ENCODE peak calls at places on chromosomes 11 and 22, in six cellular contexts. One of them, this sample, is unnamed. For H3K4me1, the result is how much of the 10 kb centered on the place peaks cover.

GRCh38 chr22:25900880-25901279 is 158.9 kb downstream of the MYO18B start:
- DNase-seq in cardiac muscle cell: no peak
- DNase-seq in colonic mucosa: no peak
- DNase-seq in right cardiac atrium: no peak
- DNase-seq in upper lobe of right lung: no peak
- DNase-seq in OCI-LY7: no peak
- DNase-seq in this sample: no peak

GRCh38 chr11:67519726-67520125 is 3.5 kb downstream of the CABP2 start:
- DNase-seq in right cardiac atrium: no peak
- DNase-seq in OCI-LY7: no peak
- DNase-seq in upper lobe of right lung: no peak
- DNase-seq in cardiac muscle cell: no peak
- DNase-seq in colonic mucosa: no peak
- DNase-seq in this sample: peak

GRCh38 chr22:21865041-21865440 is 2.4 kb downstream of the MAPK1 start:
- DNase-seq in cardiac muscle cell: peak
- DNase-seq in colonic mucosa: peak
- DNase-seq in OCI-LY7: no peak
- DNase-seq in upper lobe of right lung: no peak
- DNase-seq in right cardiac atrium: peak
- DNase-seq in this sample: no peak

GRCh38 chr11:58392741-58393140 is 13.9 kb downstream of the OR5B3 start:
- DNase-seq in OCI-LY7: no peak
- DNase-seq in upper lobe of right lung: no peak
- DNase-seq in colonic mucosa: no peak
- DNase-seq in right cardiac atrium: no peak
- DNase-seq in cardiac muscle cell: no peak
- DNase-seq in this sample: no peak

GRCh38 chr22:39416319-39416718 is 16.7 kb downstream of the TAB1 start:
- DNase-seq in upper lobe of right lung: no peak
- DNase-seq in right cardiac atrium: no peak
- DNase-seq in colonic mucosa: no peak
- DNase-seq in OCI-LY7: no peak
- DNase-seq in cardiac muscle cell: no peak
- DNase-seq in this sample: peak

GRCh38 chr11:96230686-96231085 is 112.3 kb downstream of the MAML2 start:
- DNase-seq in right cardiac atrium: no peak
- DNase-seq in colonic mucosa: no peak
- DNase-seq in cardiac muscle cell: no peak
- DNase-seq in upper lobe of right lung: no peak
- DNase-seq in OCI-LY7: no peak
- DNase-seq in this sample: no peak

GRCh38 chr22:35514366-35514765 is 26.3 kb upstream of the RASD2 start:
- DNase-seq in colonic mucosa: no peak
- DNase-seq in upper lobe of right lung: no peak
- DNase-seq in cardiac muscle cell: no peak
- DNase-seq in OCI-LY7: no peak
- DNase-seq in right cardiac atrium: no peak
- DNase-seq in this sample: no peak

GRCh38 chr22:26648761-26649363 is 8.5 kb upstream of the MIAT start:
- DNase-seq in OCI-LY7: no peak
- DNase-seq in cardiac muscle cell: no peak
- DNase-seq in right cardiac atrium: no peak
- DNase-seq in upper lobe of right lung: no peak
- DNase-seq in colonic mucosa: no peak
- DNase-seq in this sample: no peak

GRCh38 chr11:120501440-120501839 is 10.1 kb upstream of the GRIK4 start:
- DNase-seq in OCI-LY7: no peak
- DNase-seq in upper lobe of right lung: no peak
- DNase-seq in right cardiac atrium: no peak
- DNase-seq in cardiac muscle cell: no peak
- DNase-seq in colonic mucosa: no peak
- DNase-seq in this sample: no peak

GRCh38 chr11:44006882-44007495 is 40.8 kb upstream of the ACCSL start:
- DNase-seq in colonic mucosa: peak
- DNase-seq in cardiac muscle cell: peak
- DNase-seq in right cardiac atrium: peak
- DNase-seq in OCI-LY7: no peak
- DNase-seq in upper lobe of right lung: no peak
- DNase-seq in this sample: no peak

GRCh38 chr11:111938687-111939160 is 1.6 kb downstream of the DIXDC1 start:
- DNase-seq in colonic mucosa: no peak
- DNase-seq in upper lobe of right lung: no peak
- DNase-seq in right cardiac atrium: no peak
- DNase-seq in cardiac muscle cell: no peak
- DNase-seq in OCI-LY7: peak
- DNase-seq in this sample: no peak

GRCh38 chr11:416051-416756 is 1.4 kb upstream of the SIGIRR start:
- DNase-seq in OCI-LY7: no peak
- DNase-seq in upper lobe of right lung: no peak
- DNase-seq in cardiac muscle cell: no peak
- DNase-seq in right cardiac atrium: peak
- DNase-seq in colonic mucosa: no peak
- DNase-seq in this sample: no peak

GRCh38 chr22:20106849-20107237 is 9.1 kb upstream of the RANBP1 start:
- DNase-seq in cardiac muscle cell: no peak
- DNase-seq in right cardiac atrium: peak
- DNase-seq in upper lobe of right lung: no peak
- DNase-seq in OCI-LY7: no peak
- DNase-seq in colonic mucosa: no peak
- DNase-seq in this sample: peak

GRCh38 chr11:22130462-22131053 is 62.3 kb upstream of the ANO5 start:
- DNase-seq in upper lobe of right lung: no peak
- DNase-seq in cardiac muscle cell: peak
- DNase-seq in OCI-LY7: peak
- DNase-seq in colonic mucosa: no peak
- DNase-seq in right cardiac atrium: no peak
- DNase-seq in this sample: no peak

GRCh38 chr11:22177186-22177585 is 15.7 kb upstream of the ANO5 start:
- DNase-seq in cardiac muscle cell: no peak
- DNase-seq in right cardiac atrium: no peak
- DNase-seq in colonic mucosa: no peak
- DNase-seq in upper lobe of right lung: no peak
- DNase-seq in OCI-LY7: no peak
- DNase-seq in this sample: no peak

GRCh38 chr11:129973068-129973467 is 29.6 kb downstream of the PRDM10 start:
- DNase-seq in colonic mucosa: no peak
- DNase-seq in right cardiac atrium: no peak
- DNase-seq in upper lobe of right lung: no peak
- DNase-seq in OCI-LY7: peak
- DNase-seq in cardiac muscle cell: no peak
- DNase-seq in this sample: no peak

GRCh38 chr22:42757475-42757874 is 36.8 kb upstream of the A4GALT start:
- DNase-seq in right cardiac atrium: no peak
- DNase-seq in upper lobe of right lung: no peak
- DNase-seq in OCI-LY7: no peak
- DNase-seq in cardiac muscle cell: no peak
- DNase-seq in colonic mucosa: no peak
- DNase-seq in this sample: no peak

GRCh38 chr11:8111636-8112035 is 30.6 kb downstream of the TUB start:
- DNase-seq in OCI-LY7: no peak
- DNase-seq in colonic mucosa: no peak
- DNase-seq in right cardiac atrium: no peak
- DNase-seq in upper lobe of right lung: no peak
- DNase-seq in cardiac muscle cell: no peak
- DNase-seq in this sample: peak

GRCh38 chr11:111510311-111510710 is 1.9 kb downstream of the BTG4 start:
- DNase-seq in OCI-LY7: no peak
- DNase-seq in colonic mucosa: no peak
- DNase-seq in cardiac muscle cell: no peak
- DNase-seq in right cardiac atrium: no peak
- DNase-seq in upper lobe of right lung: no peak
- DNase-seq in this sample: no peak

GRCh38 chr22:48379371-48379770 is 1448.3 kb downstream of the BRD1 start:
- DNase-seq in right cardiac atrium: no peak
- DNase-seq in OCI-LY7: no peak
- DNase-seq in colonic mucosa: no peak
- DNase-seq in upper lobe of right lung: peak
- DNase-seq in cardiac muscle cell: no peak
- DNase-seq in this sample: no peak

GRCh38 chr11:16359369-16359768 is 3.0 kb upstream of the SOX6 start:
- DNase-seq in cardiac muscle cell: no peak
- DNase-seq in OCI-LY7: no peak
- DNase-seq in colonic mucosa: no peak
- DNase-seq in right cardiac atrium: no peak
- DNase-seq in upper lobe of right lung: no peak
- DNase-seq in this sample: no peak

GRCh38 chr22:46653596-46653995 is 33.4 kb downstream of the GRAMD4 start:
- DNase-seq in colonic mucosa: no peak
- DNase-seq in OCI-LY7: no peak
- DNase-seq in right cardiac atrium: no peak
- DNase-seq in cardiac muscle cell: no peak
- DNase-seq in upper lobe of right lung: no peak
- DNase-seq in this sample: no peak

GRCh38 chr11:65997286-65997685 is 4.7 kb downstream of the EIF1AD start:
- DNase-seq in upper lobe of right lung: no peak
- DNase-seq in colonic mucosa: no peak
- DNase-seq in cardiac muscle cell: no peak
- DNase-seq in OCI-LY7: no peak
- DNase-seq in right cardiac atrium: no peak
- DNase-seq in this sample: no peak

GRCh38 chr11:62538470-62539237 is 8.0 kb downstream of the AHNAK start:
- DNase-seq in colonic mucosa: peak
- DNase-seq in upper lobe of right lung: no peak
- DNase-seq in cardiac muscle cell: no peak
- DNase-seq in right cardiac atrium: no peak
- DNase-seq in OCI-LY7: peak
- DNase-seq in this sample: no peak

GRCh38 chr11:2944953-2945756 is 15.9 kb upstream of the PHLDA2 start:
- DNase-seq in upper lobe of right lung: peak
- DNase-seq in colonic mucosa: peak
- DNase-seq in cardiac muscle cell: peak
- DNase-seq in OCI-LY7: no peak
- DNase-seq in right cardiac atrium: peak
- DNase-seq in this sample: peak

GRCh38 chr11:11293798-11294611 is 59.0 kb downstream of the CSNK2A3 start:
- DNase-seq in OCI-LY7: no peak
- DNase-seq in colonic mucosa: no peak
- DNase-seq in right cardiac atrium: no peak
- DNase-seq in cardiac muscle cell: peak
- DNase-seq in upper lobe of right lung: no peak
- DNase-seq in this sample: no peak

GRCh38 chr22:30968015-30968923 is at the start of gene MORC2:
- DNase-seq in colonic mucosa: peak
- DNase-seq in cardiac muscle cell: no peak
- DNase-seq in right cardiac atrium: peak
- DNase-seq in OCI-LY7: no peak
- DNase-seq in upper lobe of right lung: peak
- DNase-seq in this sample: no peak

GRCh38 chr11:77062924-77063323 is 3.8 kb upstream of the CAPN5 start:
- DNase-seq in upper lobe of right lung: no peak
- DNase-seq in cardiac muscle cell: no peak
- DNase-seq in right cardiac atrium: no peak
- DNase-seq in colonic mucosa: peak
- DNase-seq in OCI-LY7: no peak
- DNase-seq in this sample: no peak

GRCh38 chr11:77065878-77066228 is 918 bp upstream of the CAPN5 start:
- DNase-seq in upper lobe of right lung: peak
- DNase-seq in colonic mucosa: peak
- DNase-seq in cardiac muscle cell: no peak
- DNase-seq in OCI-LY7: no peak
- DNase-seq in right cardiac atrium: peak
- DNase-seq in this sample: no peak

GRCh38 chr11:77063407-77063806 is 3.4 kb upstream of the CAPN5 start:
- DNase-seq in upper lobe of right lung: no peak
- DNase-seq in cardiac muscle cell: no peak
- DNase-seq in colonic mucosa: peak
- DNase-seq in OCI-LY7: no peak
- DNase-seq in right cardiac atrium: no peak
- DNase-seq in this sample: no peak

GRCh38 chr11:77064648-77065217 is 2.0 kb upstream of the CAPN5 start:
- DNase-seq in colonic mucosa: no peak
- DNase-seq in OCI-LY7: no peak
- DNase-seq in upper lobe of right lung: peak
- DNase-seq in right cardiac atrium: no peak
- DNase-seq in cardiac muscle cell: no peak
- DNase-seq in this sample: no peak

DNA sequence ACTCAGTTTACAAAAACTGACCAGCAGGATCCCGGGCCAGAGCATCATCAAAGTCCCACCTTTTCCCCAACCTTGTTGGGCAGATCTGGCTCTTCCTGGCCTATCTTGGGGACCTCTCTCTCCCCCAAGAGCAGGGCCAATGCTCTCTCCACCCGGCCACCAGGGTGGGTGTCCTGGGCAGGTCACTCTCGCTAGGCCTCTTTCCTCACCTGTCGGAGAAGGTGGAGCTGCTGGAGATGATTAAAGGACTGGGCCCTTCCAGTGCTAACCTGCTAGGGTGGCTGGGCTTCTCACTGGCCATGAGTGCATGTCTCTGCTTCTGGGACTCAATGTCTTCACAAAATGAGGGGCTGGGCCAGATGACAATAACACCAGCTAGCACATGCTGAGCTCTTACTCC is 2.9 kb upstream of the CAPN5 start:
- DNase-seq in colonic mucosa: no peak
- DNase-seq in upper lobe of right lung: peak
- DNase-seq in right cardiac atrium: no peak
- DNase-seq in cardiac muscle cell: no peak
- DNase-seq in OCI-LY7: no peak
- DNase-seq in this sample: no peak
- H3K4me1 ChIP-seq in colonic mucosa: under half
- H3K4me1 ChIP-seq in upper lobe of right lung: under half
- H3K4me1 ChIP-seq in right cardiac atrium: under half
- H3K4me1 ChIP-seq in cardiac muscle cell: under half
- H3K4me1 ChIP-seq in OCI-LY7: under half
- H3K4me1 ChIP-seq in this sample: under half

DNA sequence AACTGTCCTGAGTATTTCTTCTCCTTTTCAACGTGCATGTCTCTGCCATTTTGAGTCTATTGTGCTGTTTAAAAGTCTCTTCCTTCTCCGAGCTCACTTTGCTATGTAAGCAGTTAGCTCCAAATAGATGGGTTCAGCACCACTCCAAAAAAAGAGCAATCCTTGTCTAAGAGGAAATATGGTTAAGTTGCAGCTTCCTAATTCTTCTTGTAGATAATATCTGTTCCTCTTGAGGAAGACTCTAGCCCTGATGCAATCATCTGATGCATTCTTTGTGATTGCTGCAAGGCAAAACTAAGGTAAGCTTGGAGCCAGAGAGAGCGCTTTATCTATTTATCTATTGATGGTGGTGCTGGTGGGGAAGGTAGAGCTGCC is 49.3 kb downstream of the FDX1 start:
- DNase-seq in OCI-LY7: no peak
- DNase-seq in upper lobe of right lung: no peak
- DNase-seq in colonic mucosa: no peak
- DNase-seq in right cardiac atrium: no peak
- DNase-seq in cardiac muscle cell: no peak
- DNase-seq in this sample: no peak
- H3K27ac ChIP-seq in OCI-LY7: no peak
- H3K27ac ChIP-seq in upper lobe of right lung: no peak
- H3K27ac ChIP-seq in colonic mucosa: no peak
- H3K27ac ChIP-seq in right cardiac atrium: no peak
- H3K27ac ChIP-seq in cardiac muscle cell: no peak
- H3K27ac ChIP-seq in this sample: peak

GRCh38 chr11:128476031-128476430 is 111.3 kb downstream of the ETS1 start:
- DNase-seq in OCI-LY7: no peak
- DNase-seq in cardiac muscle cell: no peak
- DNase-seq in upper lobe of right lung: no peak
- DNase-seq in right cardiac atrium: no peak
- DNase-seq in colonic mucosa: no peak
- DNase-seq in this sample: no peak
- H3K4me1 ChIP-seq in OCI-LY7: half or more
- H3K4me1 ChIP-seq in cardiac muscle cell: under half
- H3K4me1 ChIP-seq in upper lobe of right lung: half or more
- H3K4me1 ChIP-seq in right cardiac atrium: under half
- H3K4me1 ChIP-seq in colonic mucosa: under half
- H3K4me1 ChIP-seq in this sample: half or more

GRCh38 chr11:27699926-27700350 is 317 bp downstream of the BDNF start:
- DNase-seq in cardiac muscle cell: no peak
- DNase-seq in right cardiac atrium: no peak
- DNase-seq in colonic mucosa: no peak
- DNase-seq in OCI-LY7: no peak
- DNase-seq in upper lobe of right lung: peak
- DNase-seq in this sample: no peak
- H3K27ac ChIP-seq in cardiac muscle cell: no peak
- H3K27ac ChIP-seq in right cardiac atrium: no peak
- H3K27ac ChIP-seq in colonic mucosa: no peak
- H3K27ac ChIP-seq in OCI-LY7: no peak
- H3K27ac ChIP-seq in upper lobe of right lung: no peak
- H3K27ac ChIP-seq in this sample: no peak

This sample was measured in spleen.